ENCODE peak calls at places on chromosome 17, in nine cellular contexts. Y, R, V, G, Z, C, N, S and B are unnamed samples.
A peak's percentile ranks its signal among the peaks of the same experiment; 100 is the strongest.

GRCh38 chr17:57875109-57876022 is 25.5 kb upstream of the MRPS23 start:
- DNase-seq in Y (peak; percentile 95), R (peak; percentile 67), V (no peak), G (no peak), Z (peak; percentile 95), C (peak; percentile 65), N (no peak), S (peak; percentile 98), B (peak; percentile 98)

GRCh38 chr17:258906-259305 is 77.5 kb upstream of the DOC2B start:
- DNase-seq in Y (no peak), R (no peak), V (no peak), G (no peak), Z (no peak), C (peak; percentile 9), N (no peak), S (no peak), B (no peak)

GRCh38 chr17:12815642-12816141 is 26.4 kb downstream of the ARHGAP44 start:
- DNase-seq in Y (no peak), R (no peak), V (no peak), G (no peak), Z (no peak), C (no peak), N (peak; percentile 32), S (no peak), B (no peak)

GRCh38 chr17:12620200-12620720 is 45.4 kb upstream of the MYOCD start:
- DNase-seq in Y (peak; percentile 74), R (no peak), V (no peak), G (no peak), Z (no peak), C (no peak), N (no peak), S (peak; percentile 33), B (peak; percentile 89)

GRCh38 chr17:83007504-83008475 is 71.6 kb upstream of the METRNL start:
- DNase-seq in Y (no peak), R (no peak), V (no peak), G (no peak), Z (no peak), C (no peak), N (no peak), S (no peak), B (no peak)

GRCh38 chr17:15446036-15446435 is 21.4 kb downstream of the CDRT4 start:
- DNase-seq in Y (no peak), R (no peak), V (no peak), G (no peak), Z (no peak), C (no peak), N (no peak), S (no peak), B (no peak)

GRCh38 chr17:3542410-3543088 is 15.1 kb downstream of the TRPV3 start:
- DNase-seq in Y (no peak), R (no peak), V (no peak), G (no peak), Z (no peak), C (no peak), N (no peak), S (no peak), B (no peak)

GRCh38 chr17:65198653-65199382 is 61.6 kb downstream of the RGS9 start:
- DNase-seq in Y (no peak), R (peak; percentile 88), V (peak; percentile 68), G (peak; percentile 8), Z (peak; percentile 77), C (peak; percentile 19), N (peak; percentile 62), S (peak; percentile 81), B (peak; percentile 53)

GRCh38 chr17:70552230-70552981 is 383.1 kb downstream of the KCNJ2 start:
- DNase-seq in Y (peak; percentile 6), R (peak; percentile 36), V (no peak), G (no peak), Z (peak; percentile 67), C (no peak), N (no peak), S (peak; percentile 63), B (peak; percentile 56)

GRCh38 chr17:34673516-34673915 is 94.1 kb downstream of the TMEM132E start:
- DNase-seq in Y (no peak), R (no peak), V (no peak), G (no peak), Z (peak; percentile 81), C (no peak), N (no peak), S (no peak), B (no peak)

GRCh38 chr17:63423251-63423950 is 22.7 kb downstream of the CYB561 start:
- DNase-seq in Y (no peak), R (no peak), V (no peak), G (no peak), Z (no peak), C (no peak), N (no peak), S (no peak), B (no peak)

GRCh38 chr17:2062571-2063183 is 7.8 kb downstream of the HIC1 start:
- DNase-seq in Y (no peak), R (no peak), V (no peak), G (no peak), Z (no peak), C (no peak), N (no peak), S (peak; percentile 46), B (peak; percentile 59)

GRCh38 chr17:28575126-28575795 is 1.4 kb downstream of the ALDOC start:
- DNase-seq in Y (no peak), R (peak; percentile 54), V (no peak), G (no peak), Z (no peak), C (no peak), N (no peak), S (no peak), B (no peak)

GRCh38 chr17:46964315-46965265 is 14.5 kb downstream of the RPRML start:
- DNase-seq in Y (no peak), R (no peak), V (no peak), G (no peak), Z (no peak), C (no peak), N (no peak), S (peak; percentile 57), B (peak; percentile 28)

GRCh38 chr17:45298546-45299285 is 18.1 kb downstream of the MAP3K14 start:
- DNase-seq in Y (no peak), R (no peak), V (no peak), G (no peak), Z (peak; percentile 69), C (no peak), N (no peak), S (no peak), B (no peak)

GRCh38 chr17:75940727-75941441 is at the start of gene FBF1:
- DNase-seq in Y (peak; percentile 82), R (peak; percentile 95), V (peak; percentile 82), G (peak; percentile 85), Z (peak; percentile 96), C (peak; percentile 95), N (peak; percentile 77), S (peak; percentile 94), B (peak; percentile 95)

GRCh38 chr17:37292429-37293139 is 83.2 kb upstream of the C17orf78 start:
- DNase-seq in Y (no peak), R (no peak), V (no peak), G (no peak), Z (no peak), C (peak; percentile 34), N (no peak), S (peak; percentile 85), B (peak; percentile 83)

GRCh38 chr17:41345992-41346391 is 4.6 kb downstream of the KRT33A start:
- DNase-seq in Y (no peak), R (no peak), V (no peak), G (no peak), Z (no peak), C (no peak), N (no peak), S (no peak), B (no peak)

GRCh38 chr17:68853439-68853838 is 101.8 kb downstream of the ABCA8 start:
- DNase-seq in Y (no peak), R (no peak), V (no peak), G (no peak), Z (no peak), C (no peak), N (no peak), S (no peak), B (no peak)

GRCh38 chr17:34241062-34241461 is 14.0 kb upstream of the CCL2 start:
- DNase-seq in Y (no peak), R (no peak), V (no peak), G (no peak), Z (no peak), C (peak; percentile 35), N (no peak), S (peak; percentile 55), B (no peak)

GRCh38 chr17:57285681-57286080 is 29.4 kb downstream of the MSI2 start:
- DNase-seq in Y (no peak), R (no peak), V (no peak), G (no peak), Z (no peak), C (no peak), N (no peak), S (no peak), B (no peak)

GRCh38 chr17:35769895-35770486 is 9.3 kb downstream of the C17orf50 start:
- DNase-seq in Y (no peak), R (no peak), V (no peak), G (no peak), Z (no peak), C (no peak), N (no peak), S (no peak), B (no peak)

GRCh38 chr17:78892936-78893379 is 10.0 kb downstream of the CEP295NL start:
- DNase-seq in Y (no peak), R (no peak), V (no peak), G (no peak), Z (no peak), C (no peak), N (no peak), S (no peak), B (no peak)

GRCh38 chr17:40035162-40035559 is 19.0 kb downstream of the MED24 start:
- DNase-seq in Y (no peak), R (no peak), V (no peak), G (no peak), Z (no peak), C (no peak), N (no peak), S (peak; percentile 61), B (peak; percentile 60)

GRCh38 chr17:38704645-38705522 is at the start of gene MLLT6:
- DNase-seq in Y (no peak), R (peak; percentile 72), V (peak; percentile 84), G (peak; percentile 88), Z (peak; percentile 71), C (peak; percentile 80), N (peak; percentile 80), S (peak; percentile 77), B (peak; percentile 74)

GRCh38 chr17:65785109-65785508 is 223.7 kb upstream of the AXIN2 start:
- DNase-seq in Y (peak; percentile 85), R (no peak), V (no peak), G (no peak), Z (no peak), C (no peak), N (no peak), S (peak; percentile 97), B (peak; percentile 96)

GRCh38 chr17:55263565-55264272 is 1.0 kb upstream of the HLF start:
- DNase-seq in Y (no peak), R (no peak), V (peak; percentile 22), G (no peak), Z (no peak), C (no peak), N (no peak), S (no peak), B (no peak)

GRCh38 chr17:60165976-60166375 is 16.2 kb downstream of the CA4 start:
- DNase-seq in Y (no peak), R (no peak), V (no peak), G (no peak), Z (no peak), C (no peak), N (no peak), S (no peak), B (no peak)